ENCODE peak calls at places on chromosomes 11 and 22, in seven cellular contexts. Z is mesothelial cell of epicardium; Q is nephron progenitor cell; B is AG04450; F is gastrocnemius medialis; E is AG09309; X is activated CD8-positive, alpha-beta T cell treated with anti-CD3 and anti-CD28 coated beads for 36 hours. D is an unnamed sample.

GRCh38 chr11:117076941-117077659 is 21.1 kb downstream of the SIK3 start:
- DNase-seq in E (no peak), B (no peak), Z (no peak), Q (no peak), X (no peak), F (no peak), D (no peak)

GRCh38 chr11:34154059-34154875 is 48.8 kb downstream of the NAT10 start:
- DNase-seq in E (no peak), Q (no peak), Z (no peak), B (no peak), F (no peak), X (no peak), D (no peak)

GRCh38 chr11:14373941-14374646 is 15.1 kb upstream of the RRAS2 start:
- DNase-seq in Z (no peak), X (no peak), E (peak), Q (no peak), B (no peak), F (peak), D (no peak)

GRCh38 chr11:62394825-62395538 is 23.9 kb upstream of the SCGB1A1 start:
- DNase-seq in Q (peak), Z (peak), X (peak), B (peak), E (peak), F (peak), D (no peak)

GRCh38 chr22:40334060-40334459 is 12.2 kb upstream of the ADSL start:
- DNase-seq in Z (no peak), Q (no peak), X (no peak), E (no peak), B (no peak), F (no peak), D (no peak)

GRCh38 chr11:45225961-45226871 is 59.9 kb downstream of the SYT13 start:
- DNase-seq in X (no peak), Q (no peak), E (no peak), F (no peak), Z (no peak), B (no peak), D (no peak)

GRCh38 chr11:613369-613968 is 2.3 kb downstream of the IRF7 start:
- DNase-seq in Z (no peak), B (no peak), Q (peak), F (no peak), X (peak), E (no peak), D (peak)

GRCh38 chr11:35182317-35182939 is 43.5 kb downstream of the CD44 start:
- DNase-seq in E (no peak), B (no peak), X (no peak), Q (no peak), F (no peak), Z (no peak), D (no peak)

GRCh38 chr11:85685820-85686459 is at the start of gene CCDC89:
- DNase-seq in B (peak), F (peak), Z (peak), X (no peak), Q (no peak), E (peak), D (no peak)

GRCh38 chr11:85758480-85759039 is 52.4 kb downstream of the SYTL2 start:
- DNase-seq in X (no peak), B (no peak), F (no peak), Q (no peak), E (no peak), Z (no peak), D (no peak)

GRCh38 chr11:112380464-112380863 is 119.8 kb upstream of the PLET1 start:
- DNase-seq in B (no peak), E (no peak), Q (no peak), X (no peak), Z (peak), F (no peak), D (no peak)

GRCh38 chr22:22400964-22401363 is 107.6 kb downstream of the ZNF280B start:
- DNase-seq in X (no peak), Q (no peak), Z (no peak), B (no peak), F (no peak), E (no peak), D (no peak)

GRCh38 chr22:41664490-41664889 is 24.2 kb downstream of the SNU13 start:
- DNase-seq in B (no peak), Q (no peak), X (no peak), Z (no peak), E (no peak), F (no peak), D (no peak)

GRCh38 chr11:114285599-114285998 is 10.6 kb upstream of the NNMT start:
- DNase-seq in X (no peak), F (no peak), E (no peak), Q (no peak), B (no peak), Z (no peak), D (no peak)

GRCh38 chr22:24325105-24325757 is 54.6 kb downstream of the SPECC1L start:
- DNase-seq in F (no peak), E (peak), Q (no peak), B (peak), Z (no peak), X (peak), D (no peak)

GRCh38 chr11:114197799-114198500 is 98.2 kb upstream of the NNMT start:
- DNase-seq in X (no peak), Q (no peak), Z (peak), B (peak), F (peak), E (no peak), D (no peak)

GRCh38 chr11:107438148-107438547 is 19.5 kb downstream of the CWF19L2 start:
- DNase-seq in E (no peak), Z (no peak), X (no peak), B (no peak), F (no peak), Q (no peak), D (no peak)
- TF ChIP-seq CTCF in E (no peak), Z (no peak), X (no peak), B (no peak), F (no peak), Q (no peak), D (peak)

DNA sequence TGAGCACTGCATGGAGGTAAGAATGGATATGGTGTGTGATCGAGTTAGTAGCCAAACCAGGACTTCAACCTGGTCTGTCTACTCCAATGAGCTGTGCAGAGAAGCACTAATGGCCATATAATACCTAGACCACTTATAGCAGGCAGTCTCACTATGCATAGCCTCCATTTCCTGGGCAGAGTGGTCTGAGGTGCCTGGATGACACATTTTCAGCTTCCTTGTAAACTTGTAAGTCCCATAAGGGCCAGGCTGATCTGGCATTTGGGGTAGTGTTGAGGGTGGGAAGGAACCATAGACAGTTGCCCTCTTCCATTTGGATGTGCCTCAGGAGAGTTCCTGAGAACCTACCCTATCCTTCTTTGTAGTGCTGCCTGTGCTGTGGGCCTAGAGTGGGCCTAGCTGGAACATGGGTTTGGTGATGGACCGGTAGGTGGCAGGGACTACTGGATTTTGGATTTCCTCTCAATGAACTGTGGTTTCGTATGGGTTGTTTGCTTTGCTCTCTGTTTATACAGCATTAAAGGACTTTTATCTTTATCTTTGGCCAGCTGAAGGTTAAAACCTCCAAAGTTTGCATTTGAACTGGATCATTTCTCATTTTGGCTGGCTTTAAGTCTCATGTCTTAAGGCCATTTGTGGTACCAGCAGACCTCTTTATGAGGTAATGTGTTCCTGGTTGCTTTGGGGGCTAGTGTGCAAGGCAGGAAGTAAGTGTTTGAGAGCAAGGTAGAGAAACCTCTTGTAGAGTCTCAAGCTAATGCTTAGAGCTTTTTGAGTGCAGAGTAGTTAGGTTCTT is 86.9 kb downstream of the STIM1 start:
- DNase-seq in Z (no peak), E (no peak), X (peak), F (no peak), Q (no peak), B (no peak), D (no peak)
- TF ChIP-seq CTCF in Z (no peak), E (no peak), X (peak), F (no peak), Q (no peak), B (no peak), D (no peak)

GRCh38 chr11:91872216-91872615 is 352.4 kb upstream of the FAT3 start:
- DNase-seq in B (no peak), Z (no peak), X (no peak), F (no peak), Q (no peak), E (no peak), D (no peak)

GRCh38 chr11:91871048-91871447 is 353.6 kb upstream of the FAT3 start:
- DNase-seq in B (no peak), X (no peak), Q (no peak), Z (no peak), E (no peak), F (no peak), D (no peak)

GRCh38 chr11:91866642-91867041 is 358.0 kb upstream of the FAT3 start:
- DNase-seq in E (no peak), Z (no peak), X (no peak), B (no peak), Q (no peak), F (no peak), D (no peak)

GRCh38 chr11:91871791-91872190 is 352.8 kb upstream of the FAT3 start:
- DNase-seq in E (no peak), F (no peak), X (no peak), Z (no peak), Q (no peak), B (no peak), D (no peak)

GRCh38 chr11:91869751-91870150 is 354.9 kb upstream of the FAT3 start:
- DNase-seq in B (no peak), Q (no peak), E (no peak), F (no peak), X (no peak), Z (no peak), D (no peak)
- TF ChIP-seq CTCF in B (no peak), Q (no peak), E (no peak), F (no peak), X (no peak), Z (no peak), D (no peak)

GRCh38 chr11:30619767-30620166 is 33.6 kb upstream of the MPPED2 start:
- DNase-seq in E (no peak), F (no peak), X (no peak), B (no peak), Z (no peak), Q (no peak), D (no peak)

DNA sequence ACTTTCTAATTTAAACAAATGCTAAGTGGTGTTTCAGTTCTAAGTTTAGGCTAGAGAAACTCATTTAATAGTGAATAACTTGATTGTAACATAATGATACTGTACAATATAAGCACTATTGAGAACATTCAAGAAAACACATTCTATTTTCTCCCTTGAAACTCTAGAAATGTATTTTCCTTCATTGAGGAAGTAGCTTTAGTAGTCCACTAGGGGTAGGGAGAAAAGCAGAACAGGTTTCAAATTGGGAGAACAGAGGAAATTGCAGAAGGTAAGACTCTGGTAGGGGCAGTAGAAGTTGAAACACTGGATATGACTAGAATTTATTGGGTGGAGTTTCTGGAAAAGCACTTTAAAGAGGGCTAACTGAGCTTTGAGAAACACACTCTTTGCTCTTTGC is 31.6 kb upstream of the MPPED2 start:
- DNase-seq in Z (no peak), Q (no peak), B (no peak), F (no peak), X (no peak), E (no peak), D (no peak)
- TF ChIP-seq CTCF in Z (no peak), Q (peak), B (peak), F (no peak), X (no peak), E (no peak), D (peak)

GRCh38 chr11:61161190-61162091 is at the start of gene VPS37C:
- DNase-seq in X (peak), Q (peak), F (peak), B (peak), E (peak), Z (peak), D (peak)
- TF ChIP-seq CTCF in X (no peak), Q (no peak), F (peak), B (no peak), E (no peak), Z (peak), D (peak)

D was measured in chondrocyte.